ENCODE peak calls at places on chromosome 18, in four cellular contexts. One of them, this sample, is unnamed.

GRCh38 chr18:72197598-72197997 is 346.5 kb downstream of the CBLN2 start:
- DNase-seq in HL-60: no peak
- DNase-seq in Panc1: no peak
- DNase-seq in sigmoid colon: peak
- DNase-seq in this sample: no peak

GRCh38 chr18:48376934-48377333 is 32.2 kb downstream of the ZBTB7C start:
- DNase-seq in sigmoid colon: no peak
- DNase-seq in HL-60: no peak
- DNase-seq in Panc1: no peak
- DNase-seq in this sample: no peak

GRCh38 chr18:8990276-8991031 is 112.0 kb upstream of the NDUFV2 start:
- DNase-seq in HL-60: no peak
- DNase-seq in sigmoid colon: peak
- DNase-seq in Panc1: no peak
- DNase-seq in this sample: no peak

GRCh38 chr18:78562446-78563020 is 417.1 kb upstream of the SALL3 start:
- DNase-seq in HL-60: no peak
- DNase-seq in Panc1: no peak
- DNase-seq in sigmoid colon: no peak
- DNase-seq in this sample: no peak

GRCh38 chr18:8960740-8961657 is 141.5 kb upstream of the NDUFV2 start:
- DNase-seq in sigmoid colon: no peak
- DNase-seq in Panc1: peak
- DNase-seq in HL-60: no peak
- DNase-seq in this sample: no peak

GRCh38 chr18:57397440-57397839 is 37.7 kb upstream of the ONECUT2 start:
- DNase-seq in sigmoid colon: no peak
- DNase-seq in Panc1: peak
- DNase-seq in HL-60: no peak
- DNase-seq in this sample: no peak

GRCh38 chr18:50061876-50062517 is 132.9 kb downstream of the MYO5B start:
- DNase-seq in sigmoid colon: no peak
- DNase-seq in HL-60: no peak
- DNase-seq in Panc1: no peak
- DNase-seq in this sample: no peak

GRCh38 chr18:6785001-6785400 is 55.5 kb downstream of the ARHGAP28 start:
- DNase-seq in sigmoid colon: no peak
- DNase-seq in Panc1: no peak
- DNase-seq in HL-60: no peak
- DNase-seq in this sample: no peak

GRCh38 chr18:45589559-45590041 is 25.7 kb upstream of the SLC14A2 start:
- DNase-seq in sigmoid colon: no peak
- DNase-seq in HL-60: no peak
- DNase-seq in Panc1: no peak
- DNase-seq in this sample: no peak

GRCh38 chr18:11947214-11948119 is 33.8 kb upstream of the IMPA2 start:
- DNase-seq in sigmoid colon: peak
- DNase-seq in Panc1: no peak
- DNase-seq in HL-60: peak
- DNase-seq in this sample: peak
- TF ChIP-seq POLR2AphosphoS5 in sigmoid colon: peak
- TF ChIP-seq POLR2AphosphoS5 in Panc1: no peak
- TF ChIP-seq POLR2AphosphoS5 in HL-60: peak
- TF ChIP-seq POLR2AphosphoS5 in this sample: peak

GRCh38 chr18:2223394-2223793 is 347.9 kb downstream of the METTL4 start:
- DNase-seq in HL-60: no peak
- DNase-seq in sigmoid colon: no peak
- DNase-seq in Panc1: no peak
- DNase-seq in this sample: no peak
- H3K4me3 ChIP-seq in HL-60: no peak
- H3K4me3 ChIP-seq in sigmoid colon: no peak
- H3K4me3 ChIP-seq in Panc1: peak
- H3K4me3 ChIP-seq in this sample: no peak

DNA sequence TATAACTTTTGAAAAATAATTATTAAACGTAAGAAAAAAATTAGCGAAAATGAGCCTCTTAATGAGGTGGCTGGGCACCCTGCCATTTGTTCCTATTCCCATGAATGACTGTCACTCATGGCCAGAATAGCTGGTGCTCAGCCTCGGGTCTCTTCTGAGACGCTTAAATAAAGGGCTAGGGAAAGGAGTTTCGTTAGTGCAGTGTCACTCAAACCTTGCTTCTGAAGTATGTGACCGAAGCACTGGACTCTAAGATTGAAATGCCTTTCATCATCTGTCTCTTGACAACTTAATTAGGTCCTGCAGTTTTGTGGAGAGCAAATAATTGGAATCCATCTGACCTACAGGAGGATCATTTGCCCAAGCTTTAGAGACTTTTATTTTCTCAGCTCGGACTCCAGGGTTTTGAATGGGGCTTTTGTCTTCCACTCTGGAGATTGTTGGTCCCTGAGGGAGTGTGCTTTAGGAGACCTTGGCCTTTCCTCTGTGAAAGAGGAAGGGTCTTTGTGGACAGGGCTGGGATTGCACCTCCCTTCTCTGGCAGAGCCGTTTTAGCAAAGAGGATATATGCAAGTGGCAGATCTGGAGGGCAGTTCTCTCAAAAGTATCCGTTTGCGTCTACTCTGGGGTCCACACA is 42.3 kb upstream of the FHOD3 start:
- DNase-seq in Panc1: no peak
- DNase-seq in HL-60: no peak
- DNase-seq in sigmoid colon: no peak
- DNase-seq in this sample: no peak
- H3K27ac ChIP-seq in Panc1: no peak
- H3K27ac ChIP-seq in HL-60: no peak
- H3K27ac ChIP-seq in sigmoid colon: no peak
- H3K27ac ChIP-seq in this sample: no peak

GRCh38 chr18:25298853-25299274 is 53.1 kb downstream of the ZNF521 start:
- DNase-seq in HL-60: no peak
- DNase-seq in Panc1: peak
- DNase-seq in sigmoid colon: no peak
- DNase-seq in this sample: no peak
- TF ChIP-seq POLR2AphosphoS5 in HL-60: no peak
- TF ChIP-seq POLR2AphosphoS5 in Panc1: no peak
- TF ChIP-seq POLR2AphosphoS5 in sigmoid colon: peak
- TF ChIP-seq POLR2AphosphoS5 in this sample: no peak

DNA sequence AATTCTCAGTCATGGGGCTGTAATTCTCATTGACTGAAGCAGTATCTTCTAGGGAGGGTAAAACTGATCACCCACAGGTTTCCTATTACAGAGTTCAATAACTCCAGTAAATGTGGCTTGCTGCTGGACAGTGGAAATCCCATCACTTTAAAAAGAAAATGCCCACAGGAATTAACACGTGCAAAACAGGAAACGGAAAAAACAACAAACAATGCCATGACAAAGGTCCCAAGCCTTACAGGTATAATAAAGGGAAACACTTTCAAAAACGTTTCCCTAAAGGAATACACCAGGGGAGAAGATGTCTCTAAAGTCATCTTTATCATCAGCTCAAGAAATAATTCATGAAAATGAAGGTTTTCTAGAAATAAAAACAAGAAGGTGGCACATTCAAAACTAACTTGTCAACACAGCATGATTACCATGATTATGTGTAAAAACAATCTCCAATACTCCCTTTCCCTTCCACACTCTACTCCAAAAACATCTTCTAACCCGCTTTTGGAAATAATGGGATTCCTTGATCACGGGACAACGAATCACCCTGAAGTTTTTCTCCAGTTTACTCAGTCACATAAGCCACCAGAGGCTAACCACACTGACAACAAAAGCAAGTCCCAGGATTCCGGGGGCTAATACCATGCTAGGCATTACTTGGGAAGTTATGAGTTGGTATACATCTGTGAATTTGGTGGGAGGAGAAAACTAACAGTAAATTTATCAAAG is 167.9 kb downstream of the TCF4 start:
- DNase-seq in HL-60: no peak
- DNase-seq in sigmoid colon: no peak
- DNase-seq in Panc1: no peak
- DNase-seq in this sample: no peak
- H3K4me3 ChIP-seq in HL-60: no peak
- H3K4me3 ChIP-seq in sigmoid colon: peak
- H3K4me3 ChIP-seq in Panc1: no peak
- H3K4me3 ChIP-seq in this sample: no peak

GRCh38 chr18:67047334-67047733 is 443.4 kb upstream of the CDH19 start:
- DNase-seq in HL-60: no peak
- DNase-seq in sigmoid colon: no peak
- DNase-seq in Panc1: no peak
- DNase-seq in this sample: no peak
- H3K27ac ChIP-seq in HL-60: no peak
- H3K27ac ChIP-seq in sigmoid colon: no peak
- H3K27ac ChIP-seq in Panc1: no peak
- H3K27ac ChIP-seq in this sample: no peak

GRCh38 chr18:43485565-43485964 is 208.3 kb upstream of the SYT4 start:
- DNase-seq in sigmoid colon: no peak
- DNase-seq in HL-60: no peak
- DNase-seq in Panc1: no peak
- DNase-seq in this sample: no peak
- TF ChIP-seq POLR2AphosphoS5 in sigmoid colon: no peak
- TF ChIP-seq POLR2AphosphoS5 in HL-60: no peak
- TF ChIP-seq POLR2AphosphoS5 in Panc1: no peak
- TF ChIP-seq POLR2AphosphoS5 in this sample: no peak

DNA sequence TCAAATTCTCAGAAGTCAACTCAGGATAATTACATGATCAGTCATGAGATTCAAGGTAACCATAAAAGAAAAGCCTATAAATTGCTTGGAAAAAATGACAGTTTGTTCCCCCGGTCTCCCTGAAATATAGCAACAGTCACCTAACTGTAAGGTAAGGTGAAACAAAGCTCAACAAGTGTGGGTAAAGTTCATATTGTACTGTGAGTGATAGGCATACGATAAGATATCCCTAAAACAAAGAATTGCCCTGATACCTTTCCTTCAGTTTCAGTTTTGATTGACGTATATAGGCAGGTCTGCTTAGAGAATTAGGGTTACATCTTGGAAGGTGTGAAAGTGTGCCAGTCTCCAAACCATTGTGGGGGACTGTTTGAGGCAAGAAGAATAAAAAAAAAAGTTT is 4.0 kb upstream of the CCBE1 start:
- DNase-seq in HL-60: no peak
- DNase-seq in Panc1: no peak
- DNase-seq in sigmoid colon: no peak
- DNase-seq in this sample: no peak
- H3K4me3 ChIP-seq in HL-60: no peak
- H3K4me3 ChIP-seq in Panc1: no peak
- H3K4me3 ChIP-seq in sigmoid colon: no peak
- H3K4me3 ChIP-seq in this sample: no peak

DNA sequence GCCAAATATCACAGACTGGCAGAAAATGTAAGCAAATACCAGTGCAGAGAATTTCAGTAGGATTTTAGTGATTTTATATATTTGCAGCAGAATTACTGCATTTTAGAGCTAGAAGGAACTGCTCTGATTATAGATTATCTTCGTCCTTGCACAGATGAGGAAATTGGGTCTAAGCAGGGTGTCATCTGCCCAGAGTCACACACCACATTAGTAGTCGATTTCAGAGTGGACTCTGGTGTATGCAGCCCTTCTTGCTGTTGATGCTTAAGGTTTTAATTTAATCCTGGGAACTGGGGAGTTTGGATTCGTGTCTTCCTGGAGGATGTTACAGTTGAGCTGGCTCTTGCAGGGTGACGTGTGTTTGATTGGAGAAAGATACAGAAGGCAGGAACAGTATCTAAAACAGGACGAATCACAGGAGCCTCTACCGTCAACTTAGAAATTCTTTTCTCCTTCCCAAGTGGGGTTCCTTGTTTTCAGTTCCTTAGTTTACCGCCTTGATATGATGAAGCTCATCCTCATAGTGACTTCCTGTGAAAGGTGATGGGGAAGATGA is 6.9 kb downstream of the SOCS6 start:
- DNase-seq in Panc1: no peak
- DNase-seq in HL-60: no peak
- DNase-seq in sigmoid colon: no peak
- DNase-seq in this sample: no peak
- H3K27ac ChIP-seq in Panc1: peak
- H3K27ac ChIP-seq in HL-60: no peak
- H3K27ac ChIP-seq in sigmoid colon: no peak
- H3K27ac ChIP-seq in this sample: no peak

GRCh38 chr18:77103991-77104521 is 28.5 kb downstream of the MBP start:
- DNase-seq in sigmoid colon: no peak
- DNase-seq in HL-60: no peak
- DNase-seq in Panc1: no peak
- DNase-seq in this sample: no peak
- TF ChIP-seq POLR2AphosphoS5 in sigmoid colon: no peak
- TF ChIP-seq POLR2AphosphoS5 in HL-60: no peak
- TF ChIP-seq POLR2AphosphoS5 in Panc1: peak
- TF ChIP-seq POLR2AphosphoS5 in this sample: no peak

This sample was measured in transverse colon.